ENCODE peak calls at places on chromosomes 5 and 9, in six cellular contexts. K is NCI-H526 treated with DMSO at 0.1 percent for 48 hours; O is activated T-helper 2 cell treated with anti-CD3 and anti-CD28 coated beads, Interferon-gamma antibody, Interleukin-2, Interleukin-4, amounts not matched to agents 10 μg/mL and 5 μg/mL and 100 μg/mL, durations not matched to agents 14 hours and 24 hours and 36 hours; V is GOT3; F is ACHN; X is colonic mucosa. Q is an unnamed sample.

GRCh38 chr9:18658764-18659705 is 185.1 kb downstream of the ADAMTSL1 start:
- DNase-seq in K (no peak), O (no peak), V (no peak), F (peak; percentile 32), X (no peak), Q (no peak)

GRCh38 chr9:68714416-68715180 is 9.6 kb downstream of the PIP5K1B start:
- DNase-seq in K (peak; percentile 87), O (no peak), V (no peak), F (no peak), X (no peak), Q (no peak)

GRCh38 chr5:147913786-147914185 is 7.4 kb upstream of the C5orf46 start:
- DNase-seq in K (no peak), O (no peak), V (no peak), F (no peak), X (no peak), Q (no peak)

GRCh38 chr5:93929146-93929545 is 187.7 kb upstream of the POU5F2 start:
- DNase-seq in K (no peak), O (no peak), V (no peak), F (no peak), X (no peak), Q (no peak)

GRCh38 chr9:107999011-107999410 is 509.4 kb upstream of the KLF4 start:
- DNase-seq in K (no peak), O (no peak), V (no peak), F (no peak), X (no peak), Q (peak; percentile 15)

GRCh38 chr5:72656756-72657513 is 149.7 kb upstream of the ZNF366 start:
- DNase-seq in K (no peak), O (no peak), V (no peak), F (no peak), X (no peak), Q (no peak)

GRCh38 chr9:98206754-98207153 is 14.3 kb upstream of the CORO2A start:
- DNase-seq in K (no peak), O (no peak), V (no peak), F (no peak), X (no peak), Q (no peak)

GRCh38 chr5:15746833-15747232 is 246.9 kb downstream of the FBXL7 start:
- DNase-seq in K (no peak), O (no peak), V (no peak), F (no peak), X (no peak), Q (no peak)

GRCh38 chr9:134724231-134724911 is 82.8 kb downstream of the COL5A1 start:
- DNase-seq in K (no peak), O (no peak), V (no peak), F (no peak), X (peak; percentile 35), Q (no peak)

GRCh38 chr5:99724732-99725131 is 795.9 kb upstream of the CHD1 start:
- DNase-seq in K (no peak), O (no peak), V (no peak), F (no peak), X (no peak), Q (no peak)

GRCh38 chr9:6788175-6789016 is 30.6 kb downstream of the KDM4C start:
- DNase-seq in K (no peak), O (no peak), V (no peak), F (peak; percentile 76), X (peak; percentile 53), Q (peak; percentile 24)

GRCh38 chr5:138752341-138752950 is 779 bp upstream of the CTNNA1 start:
- DNase-seq in K (peak; percentile 56), O (no peak), V (no peak), F (peak; percentile 57), X (peak; percentile 51), Q (peak; percentile 34)

GRCh38 chr5:6235726-6236125 is 142.6 kb downstream of the MED10 start:
- DNase-seq in K (no peak), O (no peak), V (no peak), F (no peak), X (no peak), Q (no peak)

GRCh38 chr5:123763201-123763600 is 251.2 kb downstream of the CSNK1G3 start:
- DNase-seq in K (no peak), O (no peak), V (no peak), F (no peak), X (no peak), Q (no peak)

GRCh38 chr5:98631311-98632054 is 142.0 kb upstream of the RGMB start:
- DNase-seq in K (no peak), O (no peak), V (no peak), F (no peak), X (no peak), Q (no peak)

GRCh38 chr5:146009020-146009419 is 72.6 kb downstream of the SH3RF2 start:
- DNase-seq in K (no peak), O (no peak), V (no peak), F (no peak), X (no peak), Q (no peak)

GRCh38 chr9:105254226-105254625 is 9.8 kb downstream of the SLC44A1 start:
- DNase-seq in K (no peak), O (no peak), V (no peak), F (no peak), X (peak; percentile 85), Q (no peak)

GRCh38 chr5:40914835-40915234 is 5.5 kb downstream of the C7 start:
- DNase-seq in K (no peak), O (no peak), V (no peak), F (no peak), X (no peak), Q (no peak)

GRCh38 chr9:14824481-14824880 is 85.7 kb downstream of the FREM1 start:
- DNase-seq in K (no peak), O (no peak), V (no peak), F (no peak), X (no peak), Q (no peak)

GRCh38 chr9:126668058-126668457 is 54.3 kb downstream of the LMX1B start:
- DNase-seq in K (no peak), O (no peak), V (no peak), F (no peak), X (no peak), Q (no peak)

GRCh38 chr9:34989946-34990635 is 546 bp downstream of the DNAJB5 start:
- DNase-seq in K (peak; percentile 25), O (peak; percentile 26), V (no peak), F (peak; percentile 30), X (peak; percentile 53), Q (no peak)

GRCh38 chr9:98567540-98568233 is 141.0 kb downstream of the GABBR2 start:
- DNase-seq in K (no peak), O (no peak), V (no peak), F (no peak), X (peak; percentile 4), Q (no peak)

GRCh38 chr9:137311971-137312851 is 10.1 kb upstream of the NRARP start:
- DNase-seq in K (no peak), O (no peak), V (no peak), F (no peak), X (no peak), Q (no peak)